ENCODE peak calls at places on chromosome 22, in six cellular contexts. One of them, this sample, is unnamed.
A peak's percentile ranks its signal among the peaks of the same experiment; 100 is the strongest.

GRCh38 chr22:24703101-24703500 is 71.4 kb downstream of the PIWIL3 start:
- DNase-seq in HCT116: no peak
- DNase-seq in fibroblast of lung: peak; percentile 57
- DNase-seq in IMR-90: peak; percentile 74
- DNase-seq in osteoblast: peak; percentile 22
- DNase-seq in HepG2: peak; percentile 70
- DNase-seq in this sample: peak; percentile 56

GRCh38 chr22:43014876-43015676 is at the start of gene PACSIN2:
- DNase-seq in HCT116: peak; percentile 93
- DNase-seq in fibroblast of lung: peak; percentile 97
- DNase-seq in IMR-90: peak; percentile 97
- DNase-seq in osteoblast: peak; percentile 100
- DNase-seq in HepG2: peak; percentile 95
- DNase-seq in this sample: peak; percentile 99

GRCh38 chr22:35972559-35972958 is 56.1 kb downstream of the RBFOX2 start:
- DNase-seq in HCT116: no peak
- DNase-seq in fibroblast of lung: no peak
- DNase-seq in IMR-90: no peak
- DNase-seq in osteoblast: no peak
- DNase-seq in HepG2: no peak
- DNase-seq in this sample: no peak

GRCh38 chr22:23686416-23687024 is 4.3 kb upstream of the RGL4 start:
- DNase-seq in HCT116: no peak
- DNase-seq in fibroblast of lung: no peak
- DNase-seq in IMR-90: no peak
- DNase-seq in osteoblast: no peak
- DNase-seq in HepG2: no peak
- DNase-seq in this sample: no peak

GRCh38 chr22:43007519-43008102 is 7.3 kb downstream of the PACSIN2 start:
- DNase-seq in HCT116: no peak
- DNase-seq in fibroblast of lung: no peak
- DNase-seq in IMR-90: peak; percentile 75
- DNase-seq in osteoblast: peak; percentile 87
- DNase-seq in HepG2: peak; percentile 65
- DNase-seq in this sample: peak; percentile 79

GRCh38 chr22:44667829-44668189 is 34.2 kb upstream of the PRR5 start:
- DNase-seq in HCT116: no peak
- DNase-seq in fibroblast of lung: no peak
- DNase-seq in IMR-90: no peak
- DNase-seq in osteoblast: no peak
- DNase-seq in HepG2: no peak
- DNase-seq in this sample: no peak

GRCh38 chr22:35838849-35839646 is 121.4 kb downstream of the APOL5 start:
- DNase-seq in HCT116: peak; percentile 24
- DNase-seq in fibroblast of lung: peak; percentile 87
- DNase-seq in IMR-90: peak; percentile 82
- DNase-seq in osteoblast: no peak
- DNase-seq in HepG2: peak; percentile 45
- DNase-seq in this sample: peak; percentile 71

GRCh38 chr22:24419480-24419860 is 7.9 kb upstream of the ADORA2A start:
- DNase-seq in HCT116: no peak
- DNase-seq in fibroblast of lung: no peak
- DNase-seq in IMR-90: no peak
- DNase-seq in osteoblast: peak; percentile 62
- DNase-seq in HepG2: no peak
- DNase-seq in this sample: no peak

GRCh38 chr22:44167501-44167900 is 13.2 kb upstream of the PARVG start:
- DNase-seq in HCT116: no peak
- DNase-seq in fibroblast of lung: no peak
- DNase-seq in IMR-90: no peak
- DNase-seq in osteoblast: no peak
- DNase-seq in HepG2: no peak
- DNase-seq in this sample: no peak

GRCh38 chr22:44211256-44211945 is 30.7 kb downstream of the PARVG start:
- DNase-seq in HCT116: no peak
- DNase-seq in fibroblast of lung: peak; percentile 49
- DNase-seq in IMR-90: no peak
- DNase-seq in osteoblast: peak; percentile 68
- DNase-seq in HepG2: no peak
- DNase-seq in this sample: no peak

GRCh38 chr22:28346308-28346707 is 333.3 kb downstream of the TTC28 start:
- DNase-seq in HCT116: no peak
- DNase-seq in fibroblast of lung: no peak
- DNase-seq in IMR-90: no peak
- DNase-seq in osteoblast: no peak
- DNase-seq in HepG2: no peak
- DNase-seq in this sample: no peak

DNA sequence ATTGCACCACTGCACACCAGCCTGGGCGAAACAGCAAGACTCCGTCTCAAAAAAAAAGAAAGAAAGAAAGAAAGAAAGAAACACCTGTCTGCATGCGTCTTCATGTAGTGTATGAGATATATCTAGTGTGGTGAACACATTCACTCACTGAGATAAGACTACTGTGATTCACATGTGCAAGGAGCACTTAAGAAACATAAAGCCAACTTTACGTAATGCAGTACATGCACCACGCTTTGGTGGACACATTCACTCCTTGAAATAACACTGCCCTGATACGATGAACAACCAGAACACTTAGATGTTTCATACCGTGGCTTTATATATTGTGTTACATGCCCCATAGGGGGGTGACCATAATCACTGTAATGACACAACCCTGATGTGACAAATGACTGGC is 96.0 kb downstream of the MICAL3 start:
- DNase-seq in HCT116: no peak
- DNase-seq in fibroblast of lung: no peak
- DNase-seq in IMR-90: no peak
- DNase-seq in osteoblast: peak; percentile 13
- DNase-seq in HepG2: no peak
- DNase-seq in this sample: no peak
- H4K20me1 ChIP-seq in HCT116: peaks cover 12% of the 10 kb centered on the region
- H4K20me1 ChIP-seq in fibroblast of lung: no peaks in the 10 kb centered on the region
- H4K20me1 ChIP-seq in IMR-90: peaks cover 57% of the 10 kb centered on the region
- H4K20me1 ChIP-seq in osteoblast: peaks cover 59% of the 10 kb centered on the region
- H4K20me1 ChIP-seq in HepG2: peaks cover 4% of the 10 kb centered on the region
- H4K20me1 ChIP-seq in this sample: peaks cover 15% of the 10 kb centered on the region

GRCh38 chr22:40636380-40637180 is at the start of gene MRTFA:
- DNase-seq in HCT116: peak; percentile 99
- DNase-seq in fibroblast of lung: peak; percentile 100
- DNase-seq in IMR-90: peak; percentile 100
- DNase-seq in osteoblast: peak; percentile 96
- DNase-seq in HepG2: peak; percentile 98
- DNase-seq in this sample: peak; percentile 99
- TF ChIP-seq CTCF in HCT116: no peak
- TF ChIP-seq CTCF in fibroblast of lung: no peak
- TF ChIP-seq CTCF in IMR-90: no peak
- TF ChIP-seq CTCF in osteoblast: no peak
- TF ChIP-seq CTCF in HepG2: no peak
- TF ChIP-seq CTCF in this sample: no peak

DNA sequence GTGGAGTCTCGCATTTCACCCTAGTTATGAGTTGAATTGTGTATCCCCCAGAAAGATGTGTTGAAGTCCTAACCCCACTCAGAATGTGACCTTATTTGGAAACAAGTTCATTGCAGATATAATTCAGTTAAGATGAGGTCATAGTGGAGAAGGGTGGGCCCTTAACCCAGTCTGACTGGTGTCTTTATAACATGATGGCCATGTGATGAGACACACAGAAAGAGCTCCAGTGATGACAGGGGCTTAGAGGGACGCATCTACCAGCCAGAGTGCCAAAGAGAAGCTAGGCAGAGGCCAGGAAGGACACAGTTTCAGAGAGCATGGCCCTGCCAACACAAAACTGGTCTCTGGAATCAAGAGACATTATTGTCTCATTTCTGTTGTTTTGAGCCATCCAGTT is 50.3 kb downstream of the LARGE1 start:
- DNase-seq in HCT116: no peak
- DNase-seq in fibroblast of lung: peak; percentile 65
- DNase-seq in IMR-90: peak; percentile 27
- DNase-seq in osteoblast: no peak
- DNase-seq in HepG2: peak; percentile 11
- DNase-seq in this sample: no peak
- H3K27ac ChIP-seq in HCT116: no peak overlapping the region
- H3K27ac ChIP-seq in fibroblast of lung: no peak overlapping the region
- H3K27ac ChIP-seq in IMR-90: no peak overlapping the region
- H3K27ac ChIP-seq in osteoblast: no peak overlapping the region
- H3K27ac ChIP-seq in HepG2: no peak overlapping the region
- H3K27ac ChIP-seq in this sample: no peak overlapping the region

DNA sequence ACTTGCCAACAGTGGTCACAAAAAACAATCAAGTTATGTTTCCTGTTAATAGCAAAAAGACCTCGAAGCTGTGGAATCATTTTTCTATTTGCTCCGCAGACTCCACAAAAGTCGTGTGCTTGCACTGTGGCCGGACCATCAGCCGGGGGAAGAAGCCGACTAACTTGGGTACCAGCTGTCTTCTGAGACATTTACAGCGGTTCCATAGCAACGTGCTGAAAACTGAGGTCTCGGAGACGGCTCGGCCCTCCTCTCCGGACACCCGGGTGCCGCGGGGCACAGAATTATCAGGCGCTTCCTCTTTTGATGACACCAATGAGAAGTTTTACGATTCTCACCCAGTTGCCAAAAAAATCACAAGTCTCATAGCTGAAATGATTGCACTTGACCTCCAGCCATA is 31.6 kb downstream of the ZBED4 start:
- DNase-seq in HCT116: no peak
- DNase-seq in fibroblast of lung: no peak
- DNase-seq in IMR-90: no peak
- DNase-seq in osteoblast: no peak
- DNase-seq in HepG2: no peak
- DNase-seq in this sample: no peak
- H4K20me1 ChIP-seq in HCT116: no peaks in the 10 kb centered on the region
- H4K20me1 ChIP-seq in fibroblast of lung: no peaks in the 10 kb centered on the region
- H4K20me1 ChIP-seq in IMR-90: peaks cover 42% of the 10 kb centered on the region
- H4K20me1 ChIP-seq in osteoblast: peaks cover 29% of the 10 kb centered on the region
- H4K20me1 ChIP-seq in HepG2: no peaks in the 10 kb centered on the region
- H4K20me1 ChIP-seq in this sample: no peaks in the 10 kb centered on the region

GRCh38 chr22:37552560-37553163 is 7.6 kb upstream of the CDC42EP1 start:
- DNase-seq in HCT116: no peak
- DNase-seq in fibroblast of lung: peak; percentile 61
- DNase-seq in IMR-90: peak; percentile 55
- DNase-seq in osteoblast: peak; percentile 88
- DNase-seq in HepG2: no peak
- DNase-seq in this sample: peak; percentile 79

GRCh38 chr22:37547249-37547741 is 13.0 kb upstream of the CDC42EP1 start:
- DNase-seq in HCT116: no peak
- DNase-seq in fibroblast of lung: peak; percentile 42
- DNase-seq in IMR-90: no peak
- DNase-seq in osteoblast: peak; percentile 51
- DNase-seq in HepG2: no peak
- DNase-seq in this sample: no peak

GRCh38 chr22:37551981-37552380 is 8.3 kb upstream of the CDC42EP1 start:
- DNase-seq in HCT116: no peak
- DNase-seq in fibroblast of lung: no peak
- DNase-seq in IMR-90: no peak
- DNase-seq in osteoblast: peak; percentile 18
- DNase-seq in HepG2: no peak
- DNase-seq in this sample: no peak

GRCh38 chr22:37546436-37547248 is 13.6 kb upstream of the CDC42EP1 start:
- DNase-seq in HCT116: no peak
- DNase-seq in fibroblast of lung: peak; percentile 88
- DNase-seq in IMR-90: peak; percentile 68
- DNase-seq in osteoblast: peak; percentile 92
- DNase-seq in HepG2: peak; percentile 67
- DNase-seq in this sample: no peak

GRCh38 chr22:37549704-37550059 is 10.6 kb upstream of the CDC42EP1 start:
- DNase-seq in HCT116: no peak
- DNase-seq in fibroblast of lung: peak; percentile 54
- DNase-seq in IMR-90: peak; percentile 50
- DNase-seq in osteoblast: peak; percentile 96
- DNase-seq in HepG2: no peak
- DNase-seq in this sample: peak; percentile 64
- TF ChIP-seq CTCF in HCT116: no peak
- TF ChIP-seq CTCF in fibroblast of lung: peak; percentile 41
- TF ChIP-seq CTCF in IMR-90: peak; percentile 48
- TF ChIP-seq CTCF in osteoblast: peak; percentile 54
- TF ChIP-seq CTCF in HepG2: peak; percentile 42
- TF ChIP-seq CTCF in this sample: no peak

DNA sequence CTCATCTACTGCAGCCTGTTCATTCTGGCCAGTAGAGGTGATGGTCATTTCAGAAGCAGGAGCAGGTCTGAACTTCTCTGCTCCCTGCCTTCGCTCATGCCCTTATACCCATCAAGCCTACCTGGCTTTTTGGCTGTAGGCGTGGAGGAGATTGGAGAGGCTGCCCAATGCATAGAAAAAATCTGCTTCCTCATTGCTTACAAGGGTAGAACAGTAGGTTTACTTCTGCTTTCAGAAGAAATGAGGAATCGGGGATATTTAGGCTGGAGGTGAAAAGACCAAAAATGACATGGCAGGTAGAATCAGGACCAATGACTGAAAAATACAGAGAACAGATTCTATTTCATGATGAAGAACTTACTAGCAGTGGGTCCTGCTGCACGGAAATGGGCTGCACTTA is 72.9 kb upstream of the YWHAH start:
- DNase-seq in HCT116: no peak
- DNase-seq in fibroblast of lung: no peak
- DNase-seq in IMR-90: no peak
- DNase-seq in osteoblast: no peak
- DNase-seq in HepG2: no peak
- DNase-seq in this sample: no peak
- H3K27ac ChIP-seq in HCT116: no peak overlapping the region
- H3K27ac ChIP-seq in fibroblast of lung: no peak overlapping the region
- H3K27ac ChIP-seq in IMR-90: no peak overlapping the region
- H3K27ac ChIP-seq in osteoblast: peak overlapping the region; percentile 14
- H3K27ac ChIP-seq in HepG2: no peak overlapping the region
- H3K27ac ChIP-seq in this sample: peak overlapping the region; percentile 76